ENCODE peak calls at places on chromosomes 3 and 15, in four cellular contexts. One of them, this sample, is unnamed.

GRCh38 chr3:156532730-156533129 is 22.2 kb downstream of the SSR3 start:
- DNase-seq in K562: no peak
- DNase-seq in GM12878: no peak
- DNase-seq in HL-60: no peak
- DNase-seq in this sample: no peak

GRCh38 chr15:75677601-75678323 is 30.1 kb downstream of the SNX33 start:
- DNase-seq in HL-60: no peak
- DNase-seq in K562: no peak
- DNase-seq in GM12878: no peak
- DNase-seq in this sample: no peak

GRCh38 chr3:179971280-179971679 is 65.5 kb downstream of the PEX5L start:
- DNase-seq in K562: no peak
- DNase-seq in GM12878: no peak
- DNase-seq in HL-60: no peak
- DNase-seq in this sample: no peak

GRCh38 chr3:156273068-156273709 is 152.8 kb downstream of the KCNAB1 start:
- DNase-seq in HL-60: no peak
- DNase-seq in K562: no peak
- DNase-seq in GM12878: no peak
- DNase-seq in this sample: no peak

GRCh38 chr3:178618197-178618596 is 82.0 kb downstream of the KCNMB2 start:
- DNase-seq in HL-60: no peak
- DNase-seq in GM12878: no peak
- DNase-seq in K562: no peak
- DNase-seq in this sample: no peak

GRCh38 chr3:170321326-170322034 is 36.0 kb upstream of the SKIL start:
- DNase-seq in GM12878: no peak
- DNase-seq in HL-60: peak
- DNase-seq in K562: no peak
- DNase-seq in this sample: no peak

GRCh38 chr3:462851-463250 is 266.3 kb downstream of the CHL1 start:
- DNase-seq in GM12878: no peak
- DNase-seq in HL-60: no peak
- DNase-seq in K562: no peak
- DNase-seq in this sample: no peak

GRCh38 chr15:44194397-44195150 is 497 bp downstream of the FRMD5 start:
- DNase-seq in K562: peak
- DNase-seq in HL-60: no peak
- DNase-seq in GM12878: no peak
- DNase-seq in this sample: peak

GRCh38 chr3:51282931-51283330 is 102.2 kb upstream of the MANF start:
- DNase-seq in HL-60: no peak
- DNase-seq in K562: no peak
- DNase-seq in GM12878: no peak
- DNase-seq in this sample: no peak

GRCh38 chr3:12993623-12994356 is 79.4 kb downstream of the IQSEC1 start:
- DNase-seq in K562: peak
- DNase-seq in GM12878: no peak
- DNase-seq in HL-60: no peak
- DNase-seq in this sample: peak

GRCh38 chr15:70201376-70201775 is 103.7 kb upstream of the TLE3 start:
- DNase-seq in K562: no peak
- DNase-seq in GM12878: no peak
- DNase-seq in HL-60: no peak
- DNase-seq in this sample: no peak

GRCh38 chr15:70206668-70207067 is 109.0 kb upstream of the TLE3 start:
- DNase-seq in K562: no peak
- DNase-seq in GM12878: no peak
- DNase-seq in HL-60: no peak
- DNase-seq in this sample: no peak

GRCh38 chr15:70202756-70203155 is 105.0 kb upstream of the TLE3 start:
- DNase-seq in GM12878: no peak
- DNase-seq in K562: no peak
- DNase-seq in HL-60: no peak
- DNase-seq in this sample: no peak

GRCh38 chr15:70200511-70200991 is 102.8 kb upstream of the TLE3 start:
- DNase-seq in K562: no peak
- DNase-seq in GM12878: no peak
- DNase-seq in HL-60: peak
- DNase-seq in this sample: no peak

DNA sequence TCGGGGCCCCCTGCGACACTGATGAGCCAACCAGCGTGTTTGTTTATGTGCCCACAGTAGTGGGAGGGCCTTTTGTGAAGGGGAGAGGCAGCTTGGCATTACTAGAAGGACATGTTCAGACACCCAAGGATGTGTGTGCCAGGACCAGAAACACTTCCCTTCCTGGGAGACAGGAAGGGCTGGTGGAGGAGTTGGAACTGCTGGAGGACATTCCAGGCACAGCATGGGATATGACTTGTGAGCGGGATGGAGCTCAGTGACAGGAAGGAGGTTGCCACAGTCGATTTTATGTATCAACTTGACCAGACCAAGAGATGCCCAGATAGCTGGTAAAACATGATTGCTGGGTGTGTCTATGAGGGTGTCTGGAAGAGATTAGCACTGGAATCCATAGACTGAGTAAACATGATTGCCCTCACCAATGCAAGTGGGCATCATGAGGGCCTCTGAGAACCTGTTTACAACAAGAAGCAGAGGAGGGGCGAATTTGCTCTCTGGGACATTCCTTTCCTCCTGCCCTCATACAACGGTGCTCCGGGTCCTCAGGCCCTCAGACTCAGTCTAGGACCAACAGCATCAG is 106.4 kb upstream of the TLE3 start:
- DNase-seq in HL-60: no peak
- DNase-seq in K562: no peak
- DNase-seq in GM12878: no peak
- DNase-seq in this sample: no peak
- TF ChIP-seq SPI1 in HL-60: no peak
- TF ChIP-seq SPI1 in K562: no peak
- TF ChIP-seq SPI1 in GM12878: no peak
- TF ChIP-seq SPI1 in this sample: no peak

DNA sequence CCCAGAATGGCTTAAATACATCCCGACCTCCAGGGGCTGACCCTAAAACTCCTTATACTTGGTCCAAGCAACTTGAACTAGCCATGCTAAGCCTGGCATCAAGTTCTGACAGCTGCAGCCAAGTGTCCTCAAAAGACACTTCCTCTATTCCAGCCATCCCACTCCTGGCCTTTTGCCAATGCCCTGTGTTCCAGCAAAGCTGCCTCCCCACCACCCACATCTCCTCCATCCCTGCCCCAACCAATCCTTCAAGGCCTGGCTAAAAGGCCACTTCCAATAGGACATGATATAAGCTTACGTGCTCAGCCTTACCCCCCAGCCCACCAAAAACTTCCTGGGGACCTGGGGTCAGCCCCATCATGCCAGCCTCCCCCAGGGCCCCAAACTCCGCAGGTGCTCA is 40.9 kb downstream of the SEMA3G start:
- DNase-seq in K562: no peak
- DNase-seq in GM12878: no peak
- DNase-seq in HL-60: no peak
- DNase-seq in this sample: no peak
- TF ChIP-seq SPI1 in K562: peak
- TF ChIP-seq SPI1 in GM12878: no peak
- TF ChIP-seq SPI1 in HL-60: peak
- TF ChIP-seq SPI1 in this sample: no peak

DNA sequence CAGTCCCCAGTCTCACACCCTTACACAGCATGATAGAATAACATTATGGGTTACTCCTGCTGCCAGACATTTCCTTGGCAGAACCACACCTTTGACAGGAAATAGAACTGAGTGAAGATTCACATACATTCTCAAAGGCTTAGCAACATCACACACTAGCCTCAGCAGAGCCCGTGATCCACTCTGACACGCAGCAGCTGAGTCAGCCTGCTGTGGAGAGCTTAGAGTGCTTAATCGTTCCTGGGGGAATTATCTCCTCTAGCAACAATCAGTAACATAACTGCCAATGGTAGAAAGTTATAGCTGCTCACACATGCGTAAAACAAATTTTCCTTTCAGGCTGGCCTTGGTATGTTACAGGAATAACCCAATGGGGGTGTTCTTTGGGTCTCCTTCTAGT is 382.1 kb downstream of the GAP43 start:
- DNase-seq in GM12878: no peak
- DNase-seq in HL-60: no peak
- DNase-seq in K562: no peak
- DNase-seq in this sample: no peak
- TF ChIP-seq SPI1 in GM12878: no peak
- TF ChIP-seq SPI1 in HL-60: no peak
- TF ChIP-seq SPI1 in K562: no peak
- TF ChIP-seq SPI1 in this sample: no peak

GRCh38 chr3:27712136-27713065 is 9.7 kb downstream of the EOMES start:
- DNase-seq in K562: peak
- DNase-seq in GM12878: no peak
- DNase-seq in HL-60: peak
- DNase-seq in this sample: peak
- TF ChIP-seq SPI1 in K562: no peak
- TF ChIP-seq SPI1 in GM12878: no peak
- TF ChIP-seq SPI1 in HL-60: no peak
- TF ChIP-seq SPI1 in this sample: no peak

GRCh38 chr15:99474041-99474906 is 91.5 kb upstream of the MEF2A start:
- DNase-seq in GM12878: no peak
- DNase-seq in K562: no peak
- DNase-seq in HL-60: no peak
- DNase-seq in this sample: no peak
- TF ChIP-seq SPI1 in GM12878: no peak
- TF ChIP-seq SPI1 in K562: no peak
- TF ChIP-seq SPI1 in HL-60: no peak
- TF ChIP-seq SPI1 in this sample: peak

DNA sequence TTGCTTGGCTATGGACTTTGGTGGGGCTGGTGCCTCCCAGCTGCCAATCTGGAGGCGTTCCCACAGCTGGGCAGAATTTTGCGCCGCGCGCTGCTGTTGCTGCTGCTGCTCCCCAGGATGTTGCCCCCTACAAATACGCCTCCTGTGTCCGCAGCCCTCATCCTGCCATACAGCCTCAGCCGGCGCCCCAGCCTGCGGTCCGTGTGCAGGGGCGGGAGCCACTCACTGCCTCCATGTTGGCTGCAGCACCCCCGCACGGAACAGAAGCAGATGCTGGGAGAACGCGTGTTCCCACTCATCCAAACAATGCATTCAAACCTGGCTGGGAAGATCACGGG is 197.7 kb upstream of the MCTP2 start:
- DNase-seq in HL-60: no peak
- DNase-seq in K562: no peak
- DNase-seq in GM12878: no peak
- DNase-seq in this sample: no peak
- TF ChIP-seq SPI1 in HL-60: no peak
- TF ChIP-seq SPI1 in K562: no peak
- TF ChIP-seq SPI1 in GM12878: no peak
- TF ChIP-seq SPI1 in this sample: no peak

GRCh38 chr15:78709263-78709882 is 68.4 kb upstream of the CHRNB4 start:
- DNase-seq in HL-60: peak
- DNase-seq in K562: peak
- DNase-seq in GM12878: no peak
- DNase-seq in this sample: peak
- TF ChIP-seq SPI1 in HL-60: peak
- TF ChIP-seq SPI1 in K562: peak
- TF ChIP-seq SPI1 in GM12878: no peak
- TF ChIP-seq SPI1 in this sample: peak

GRCh38 chr3:165800970-165801369 is 36.3 kb downstream of the BCHE start:
- DNase-seq in K562: no peak
- DNase-seq in HL-60: no peak
- DNase-seq in GM12878: no peak
- DNase-seq in this sample: no peak
- TF ChIP-seq SPI1 in K562: no peak
- TF ChIP-seq SPI1 in HL-60: no peak
- TF ChIP-seq SPI1 in GM12878: no peak
- TF ChIP-seq SPI1 in this sample: no peak

GRCh38 chr3:126485956-126486884 is 10.5 kb upstream of the ZXDC start:
- DNase-seq in HL-60: no peak
- DNase-seq in GM12878: no peak
- DNase-seq in K562: no peak
- DNase-seq in this sample: no peak
- TF ChIP-seq SPI1 in HL-60: no peak
- TF ChIP-seq SPI1 in GM12878: no peak
- TF ChIP-seq SPI1 in K562: no peak
- TF ChIP-seq SPI1 in this sample: no peak

GRCh38 chr3:10770547-10770946 is 45.5 kb upstream of the SLC6A11 start:
- DNase-seq in K562: no peak
- DNase-seq in HL-60: no peak
- DNase-seq in GM12878: no peak
- DNase-seq in this sample: no peak
- TF ChIP-seq SPI1 in K562: no peak
- TF ChIP-seq SPI1 in HL-60: no peak
- TF ChIP-seq SPI1 in GM12878: no peak
- TF ChIP-seq SPI1 in this sample: no peak

This sample was measured in GM12891.